ENCODE peak calls at places on chromosomes 13 and 19, in four cellular contexts. O is thoracic aorta; H is tibial nerve; N is CD8-positive, alpha-beta T cell. J is an unnamed sample.

GRCh38 chr13:97225533-97225932 is 3.4 kb downstream of the MBNL2 start:
- DNase-seq in O (no peak), H (no peak), N (no peak), J (no peak)

GRCh38 chr13:88622362-88622973 is 951.3 kb downstream of the SLITRK5 start:
- DNase-seq in O (no peak), H (no peak), N (peak; percentile 57), J (no peak)

GRCh38 chr19:51514866-51515481 is 13.4 kb upstream of the SIGLEC12 start:
- DNase-seq in O (no peak), H (no peak), N (no peak), J (peak; percentile 36)

GRCh38 chr13:27353166-27353583 is 71.2 kb upstream of the GTF3A start:
- DNase-seq in O (no peak), H (no peak), N (no peak), J (peak; percentile 36)

GRCh38 chr13:98274921-98275487 is 97.9 kb upstream of the RNF113B start:
- DNase-seq in O (no peak), H (no peak), N (no peak), J (peak; percentile 43)

GRCh38 chr13:74767031-74767430 is 632.8 kb upstream of the KLF12 start:
- DNase-seq in O (no peak), H (no peak), N (no peak), J (peak; percentile 72)

GRCh38 chr13:20703785-20704458 is 423 bp downstream of the IL17D start:
- DNase-seq in O (no peak), H (no peak), N (peak; percentile 81), J (peak; percentile 43)

GRCh38 chr13:99062593-99062992 is 84.7 kb upstream of the DOCK9 start:
- DNase-seq in O (no peak), H (no peak), N (no peak), J (peak; percentile 42)

GRCh38 chr13:42225051-42225450 is 46.9 kb upstream of the AKAP11 start:
- DNase-seq in O (no peak), H (no peak), N (no peak), J (no peak)

GRCh38 chr13:52862358-52863206 is 14.1 kb upstream of the PCDH8 start:
- DNase-seq in O (no peak), H (no peak), N (no peak), J (no peak)

GRCh38 chr13:49690133-49690989 is 925 bp downstream of the EBPL start:
- DNase-seq in O (no peak), H (peak; percentile 21), N (no peak), J (peak; percentile 71)

GRCh38 chr13:78382946-78383542 is 220.3 kb downstream of the POU4F1 start:
- DNase-seq in O (no peak), H (no peak), N (no peak), J (no peak)

GRCh38 chr13:112431734-112432133 is 55.6 kb downstream of the SPACA7 start:
- DNase-seq in O (no peak), H (no peak), N (no peak), J (no peak)

GRCh38 chr19:28468701-28469459 is 744.1 kb downstream of the UQCRFS1 start:
- DNase-seq in O (no peak), H (no peak), N (peak; percentile 58), J (peak; percentile 31)

GRCh38 chr19:40431698-40432097 is 5.9 kb upstream of the SERTAD1 start:
- DNase-seq in O (no peak), H (no peak), N (no peak), J (no peak)

GRCh38 chr19:40438284-40438683 is 5.9 kb downstream of the SERTAD3 start:
- DNase-seq in O (no peak), H (no peak), N (no peak), J (no peak)

DNA sequence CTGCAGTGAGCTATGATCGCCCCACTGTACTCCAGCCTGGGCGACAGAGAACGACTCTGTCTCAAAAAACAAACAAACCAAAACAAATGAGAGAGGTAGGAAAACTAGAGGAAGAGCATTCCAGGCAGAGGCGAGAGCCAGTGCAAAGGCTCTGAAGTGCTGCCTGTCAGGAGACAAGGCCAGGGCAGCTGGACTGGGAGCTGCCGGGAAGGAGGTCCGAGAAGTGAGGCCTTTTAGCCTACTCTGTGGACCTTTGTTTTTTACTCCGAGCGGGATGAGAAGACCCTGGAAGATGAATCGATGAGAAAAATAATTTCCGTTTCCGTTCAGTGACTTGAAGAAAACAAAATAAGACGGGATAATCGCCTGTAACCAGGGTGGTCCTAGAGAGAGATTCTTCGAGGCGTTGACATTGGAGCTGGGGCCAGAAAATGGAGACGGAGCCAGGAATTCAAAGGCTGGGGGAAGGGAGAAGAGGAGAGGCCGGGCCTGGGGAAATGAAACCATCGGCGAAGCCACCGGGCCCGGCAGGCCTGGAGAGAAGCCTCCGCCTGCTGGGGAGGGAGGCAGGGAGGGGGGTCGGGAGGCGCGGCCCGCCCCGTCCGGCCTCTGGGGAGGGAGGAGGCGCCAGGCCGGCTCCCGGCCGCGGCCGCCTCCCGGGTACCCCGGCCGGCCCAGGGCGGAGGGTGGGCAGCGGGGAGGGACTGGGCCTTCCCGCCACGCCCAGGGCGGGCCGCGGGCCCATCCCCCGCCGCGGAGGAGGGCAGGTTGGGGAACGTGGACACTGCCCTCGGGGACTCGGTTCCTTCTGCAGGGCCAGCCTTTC is 7.8 kb upstream of the SERTAD1 start:
- DNase-seq in O (peak; percentile 52), H (peak; percentile 77), N (peak; percentile 70), J (peak; percentile 74)
- H3K4me3 ChIP-seq in O (peak overlapping the region; percentile 77), H (peak overlapping the region; percentile 53), N (peak overlapping the region; percentile 53), J (peak overlapping the region; percentile 48)

GRCh38 chr19:3285647-3286176 is 61.3 kb downstream of the CELF5 start:
- DNase-seq in O (no peak), H (no peak), N (no peak), J (no peak)
- TF ChIP-seq CTCF in O (no peak), H (no peak), N (no peak), J (no peak)

GRCh38 chr19:57560049-57560491 is 407 bp upstream of the ZNF550 start:
- DNase-seq in O (no peak), H (no peak), N (peak; percentile 47), J (peak; percentile 71)
- H3K27me3 ChIP-seq in O (no peaks in the 10 kb centered on the region), H (no peaks in the 10 kb centered on the region), N (no peaks in the 10 kb centered on the region), J (no peaks in the 10 kb centered on the region)

GRCh38 chr13:47957073-47957472 is 44.0 kb downstream of the SUCLA2 start:
- DNase-seq in O (no peak), H (no peak), N (no peak), J (no peak)
- H3K4me3 ChIP-seq in O (no peak overlapping the region), H (no peak overlapping the region), N (no peak overlapping the region), J (no peak overlapping the region)

GRCh38 chr13:28529836-28530235 is 34.9 kb upstream of the FLT1 start:
- DNase-seq in O (no peak), H (no peak), N (no peak), J (no peak)

GRCh38 chr13:28532226-28533048 is 37.5 kb upstream of the FLT1 start:
- DNase-seq in O (no peak), H (no peak), N (no peak), J (no peak)

GRCh38 chr13:28531956-28532225 is 37.0 kb upstream of the FLT1 start:
- DNase-seq in O (no peak), H (no peak), N (no peak), J (no peak)

GRCh38 chr13:28531195-28531955 is 36.4 kb upstream of the FLT1 start:
- DNase-seq in O (no peak), H (no peak), N (no peak), J (peak; percentile 13)

DNA sequence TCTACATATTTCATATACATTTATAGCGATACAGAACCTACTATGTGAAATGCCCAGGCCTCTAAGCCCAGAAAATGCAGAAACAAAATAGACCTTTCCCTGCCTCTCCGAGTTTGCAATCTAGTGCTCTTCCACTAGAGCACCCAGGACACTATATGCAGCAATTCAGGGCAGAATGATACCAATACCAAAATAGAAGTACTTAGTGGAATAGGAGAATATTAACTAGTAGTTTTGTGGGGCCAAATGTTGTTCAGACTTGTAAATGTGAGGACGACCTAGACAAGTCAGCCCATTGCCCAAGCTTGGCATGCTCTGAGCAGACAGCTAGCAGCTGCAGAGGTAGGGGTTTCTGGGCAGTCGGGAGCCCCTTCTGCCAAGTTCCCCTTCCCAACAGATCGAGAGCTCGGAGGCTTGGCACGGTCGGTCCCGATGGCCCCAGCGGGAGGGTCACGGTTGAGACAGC is 35.8 kb upstream of the FLT1 start:
- DNase-seq in O (no peak), H (no peak), N (no peak), J (no peak)
- TF ChIP-seq CTCF in O (no peak), H (no peak), N (no peak), J (peak; percentile 53)

GRCh38 chr19:38496603-38497487 is 63.4 kb downstream of the RYR1 start:
- DNase-seq in O (no peak), H (no peak), N (no peak), J (no peak)

GRCh38 chr19:38497907-38498306 is 64.4 kb downstream of the RYR1 start:
- DNase-seq in O (no peak), H (no peak), N (no peak), J (no peak)

GRCh38 chr19:38499532-38499931 is 66.0 kb downstream of the RYR1 start:
- DNase-seq in O (no peak), H (no peak), N (no peak), J (no peak)

GRCh38 chr19:38502410-38503143 is 69.1 kb downstream of the RYR1 start:
- DNase-seq in O (no peak), H (no peak), N (no peak), J (no peak)

DNA sequence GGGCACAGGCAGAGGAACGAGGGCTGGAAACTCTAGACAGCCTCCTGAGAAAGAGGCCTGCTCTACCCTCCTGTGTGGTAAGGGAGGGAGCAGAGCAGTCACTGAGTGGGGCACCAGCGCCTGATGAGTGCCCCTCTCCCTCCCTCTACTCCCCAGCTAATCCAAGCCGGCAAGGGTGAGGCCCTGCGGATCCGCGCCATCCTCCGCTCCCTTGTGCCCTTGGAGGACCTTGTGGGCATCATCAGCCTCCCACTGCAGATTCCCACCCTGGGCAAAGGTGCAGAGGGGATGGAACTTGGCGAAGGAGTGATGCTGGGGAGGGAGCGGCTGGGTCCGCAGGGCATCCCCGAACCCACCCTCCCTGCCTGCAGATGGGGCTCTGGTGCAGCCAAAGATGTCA is 67.0 kb downstream of the RYR1 start:
- DNase-seq in O (no peak), H (no peak), N (no peak), J (no peak)
- H3K27me3 ChIP-seq in O (no peaks in the 10 kb centered on the region), H (no peaks in the 10 kb centered on the region), N (no peaks in the 10 kb centered on the region), J (no peaks in the 10 kb centered on the region)

DNA sequence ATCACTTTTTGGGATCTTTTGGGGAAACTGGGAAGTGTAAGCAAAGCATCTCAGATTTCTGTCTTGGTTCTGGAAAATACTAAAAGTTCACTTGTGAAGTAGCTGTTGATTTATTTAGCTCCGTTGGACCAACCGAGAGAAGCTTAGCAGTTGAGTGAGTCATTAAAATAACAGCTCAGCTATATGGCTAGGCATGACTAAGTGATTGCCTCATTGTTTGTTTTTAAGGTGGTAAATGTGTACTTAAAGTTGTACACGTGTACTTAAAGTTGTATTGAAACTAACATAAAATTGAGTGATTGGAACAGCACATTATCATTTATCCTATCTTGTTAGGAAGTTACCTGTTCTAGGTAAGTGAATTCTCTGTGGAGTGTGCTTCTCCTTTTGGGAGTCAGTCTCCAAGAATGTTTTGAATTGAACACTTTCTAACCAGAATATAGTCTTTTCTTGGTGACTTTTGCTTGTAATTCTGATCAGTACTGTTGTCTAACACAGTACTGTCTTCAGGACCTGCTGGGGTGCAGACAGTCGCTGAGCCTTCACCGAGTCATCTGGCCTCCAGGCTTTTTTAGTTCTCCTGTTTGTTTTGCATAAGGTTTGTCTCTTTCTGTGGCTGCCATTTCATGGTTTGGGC is 2.9 kb upstream of the DCUN1D2 start:
- DNase-seq in O (no peak), H (no peak), N (no peak), J (peak; percentile 79)
- H3K4me3 ChIP-seq in O (peak overlapping the region; percentile 93), H (no peak overlapping the region), N (no peak overlapping the region), J (peak overlapping the region; percentile 18)

DNA sequence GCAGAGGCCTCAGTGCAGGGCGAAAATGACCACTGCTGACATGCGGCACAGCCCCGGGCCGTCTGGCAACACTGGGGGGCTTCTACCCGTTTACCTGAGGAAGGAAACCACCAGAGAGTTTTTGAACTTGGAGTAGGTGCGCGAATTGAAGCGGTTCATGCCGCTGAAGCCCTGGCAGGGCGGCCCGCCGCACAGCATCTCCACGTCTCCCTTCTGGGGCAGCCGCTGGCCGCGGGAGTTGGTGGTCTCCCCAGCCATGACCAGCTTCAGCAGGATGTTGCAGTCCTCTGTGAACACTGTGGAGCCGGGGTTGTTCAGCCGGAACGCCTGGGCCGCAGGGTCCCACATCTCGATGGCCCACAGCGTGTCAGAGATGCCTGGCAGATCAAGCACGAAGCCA is 20.3 kb upstream of the EIF3G start:
- DNase-seq in O (no peak), H (no peak), N (no peak), J (no peak)
- TF ChIP-seq CTCF in O (no peak), H (no peak), N (no peak), J (no peak)